ENCODE peak calls at places on chromosome 13, in five cellular contexts. One of them, this sample, is unnamed.

GRCh38 chr13:94121686-94122085 is 357.8 kb downstream of the DCT start:
- DNase-seq in body of pancreas: no peak
- DNase-seq in psoas muscle: no peak
- DNase-seq in Peyer's patch: peak
- DNase-seq in left ventricle myocardium inferior: no peak
- DNase-seq in this sample: no peak

GRCh38 chr13:92739306-92739818 is 487.2 kb upstream of the GPC6 start:
- DNase-seq in body of pancreas: no peak
- DNase-seq in psoas muscle: no peak
- DNase-seq in Peyer's patch: no peak
- DNase-seq in left ventricle myocardium inferior: no peak
- DNase-seq in this sample: no peak

GRCh38 chr13:30708541-30708940 is 26.8 kb upstream of the ALOX5AP start:
- DNase-seq in body of pancreas: no peak
- DNase-seq in psoas muscle: no peak
- DNase-seq in Peyer's patch: no peak
- DNase-seq in left ventricle myocardium inferior: no peak
- DNase-seq in this sample: no peak

GRCh38 chr13:110089100-110089499 is 217.9 kb downstream of the COL4A1 start:
- DNase-seq in body of pancreas: no peak
- DNase-seq in psoas muscle: no peak
- DNase-seq in Peyer's patch: no peak
- DNase-seq in left ventricle myocardium inferior: no peak
- DNase-seq in this sample: no peak

GRCh38 chr13:40772765-40773473 is 1.9 kb upstream of the MRPS31 start:
- DNase-seq in body of pancreas: no peak
- DNase-seq in psoas muscle: no peak
- DNase-seq in Peyer's patch: no peak
- DNase-seq in left ventricle myocardium inferior: no peak
- DNase-seq in this sample: no peak

GRCh38 chr13:94886191-94886590 is 173.8 kb upstream of the SOX21 start:
- DNase-seq in body of pancreas: no peak
- DNase-seq in psoas muscle: no peak
- DNase-seq in Peyer's patch: no peak
- DNase-seq in left ventricle myocardium inferior: no peak
- DNase-seq in this sample: no peak

GRCh38 chr13:110014719-110015118 is 228.3 kb upstream of the IRS2 start:
- DNase-seq in body of pancreas: peak
- DNase-seq in psoas muscle: no peak
- DNase-seq in Peyer's patch: no peak
- DNase-seq in left ventricle myocardium inferior: no peak
- DNase-seq in this sample: peak

GRCh38 chr13:101144808-101145419 is 271.4 kb downstream of the NALCN start:
- DNase-seq in body of pancreas: no peak
- DNase-seq in psoas muscle: no peak
- DNase-seq in Peyer's patch: no peak
- DNase-seq in left ventricle myocardium inferior: no peak
- DNase-seq in this sample: peak

GRCh38 chr13:27533155-27533643 is 82.8 kb upstream of the MTIF3 start:
- DNase-seq in body of pancreas: peak
- DNase-seq in psoas muscle: peak
- DNase-seq in Peyer's patch: peak
- DNase-seq in left ventricle myocardium inferior: peak
- DNase-seq in this sample: peak

GRCh38 chr13:59480398-59480797 is 683.3 kb downstream of the DIAPH3 start:
- DNase-seq in body of pancreas: no peak
- DNase-seq in psoas muscle: no peak
- DNase-seq in Peyer's patch: no peak
- DNase-seq in left ventricle myocardium inferior: no peak
- DNase-seq in this sample: no peak

GRCh38 chr13:21240586-21240985 is 64.1 kb downstream of the MRPL57 start:
- DNase-seq in body of pancreas: no peak
- DNase-seq in psoas muscle: no peak
- DNase-seq in Peyer's patch: no peak
- DNase-seq in left ventricle myocardium inferior: no peak
- DNase-seq in this sample: no peak

GRCh38 chr13:109744512-109745051 is 41.8 kb downstream of the IRS2 start:
- DNase-seq in body of pancreas: peak
- DNase-seq in psoas muscle: peak
- DNase-seq in Peyer's patch: peak
- DNase-seq in left ventricle myocardium inferior: peak
- DNase-seq in this sample: no peak

GRCh38 chr13:40318366-40318765 is 348.1 kb downstream of the FOXO1 start:
- DNase-seq in body of pancreas: peak
- DNase-seq in psoas muscle: peak
- DNase-seq in Peyer's patch: no peak
- DNase-seq in left ventricle myocardium inferior: peak
- DNase-seq in this sample: peak

GRCh38 chr13:43411211-43411610 is 375.6 kb downstream of the ENOX1 start:
- DNase-seq in body of pancreas: no peak
- DNase-seq in psoas muscle: no peak
- DNase-seq in Peyer's patch: no peak
- DNase-seq in left ventricle myocardium inferior: no peak
- DNase-seq in this sample: no peak

GRCh38 chr13:39100996-39101751 is 62.9 kb downstream of the NHLRC3 start:
- DNase-seq in body of pancreas: no peak
- DNase-seq in psoas muscle: no peak
- DNase-seq in Peyer's patch: no peak
- DNase-seq in left ventricle myocardium inferior: no peak
- DNase-seq in this sample: no peak

GRCh38 chr13:29849071-29849541 is 1.3 kb downstream of the UBL3 start:
- DNase-seq in body of pancreas: peak
- DNase-seq in psoas muscle: no peak
- DNase-seq in Peyer's patch: peak
- DNase-seq in left ventricle myocardium inferior: no peak
- DNase-seq in this sample: no peak

GRCh38 chr13:74674701-74675100 is 540.5 kb upstream of the KLF12 start:
- DNase-seq in body of pancreas: no peak
- DNase-seq in psoas muscle: no peak
- DNase-seq in Peyer's patch: no peak
- DNase-seq in left ventricle myocardium inferior: no peak
- DNase-seq in this sample: no peak

GRCh38 chr13:93867481-93867880 is 612.0 kb downstream of the DCT start:
- DNase-seq in body of pancreas: no peak
- DNase-seq in psoas muscle: no peak
- DNase-seq in Peyer's patch: no peak
- DNase-seq in left ventricle myocardium inferior: no peak
- DNase-seq in this sample: no peak

GRCh38 chr13:108662528-108662927 is 33.1 kb downstream of the MYO16 start:
- DNase-seq in body of pancreas: no peak
- DNase-seq in psoas muscle: no peak
- DNase-seq in Peyer's patch: no peak
- DNase-seq in left ventricle myocardium inferior: no peak
- DNase-seq in this sample: no peak

GRCh38 chr13:48797127-48797526 is 143.4 kb downstream of the CYSLTR2 start:
- DNase-seq in body of pancreas: no peak
- DNase-seq in psoas muscle: no peak
- DNase-seq in Peyer's patch: no peak
- DNase-seq in left ventricle myocardium inferior: no peak
- DNase-seq in this sample: no peak

GRCh38 chr13:80374453-80374852 is 33.5 kb upstream of the SPRY2 start:
- DNase-seq in body of pancreas: no peak
- DNase-seq in psoas muscle: peak
- DNase-seq in Peyer's patch: no peak
- DNase-seq in left ventricle myocardium inferior: peak
- DNase-seq in this sample: no peak

GRCh38 chr13:29104461-29104860 is 284.3 kb downstream of the MTUS2 start:
- DNase-seq in body of pancreas: no peak
- DNase-seq in psoas muscle: no peak
- DNase-seq in Peyer's patch: no peak
- DNase-seq in left ventricle myocardium inferior: no peak
- DNase-seq in this sample: no peak

GRCh38 chr13:43307921-43308433 is 284.6 kb downstream of the DNAJC15 start:
- DNase-seq in body of pancreas: peak
- DNase-seq in psoas muscle: peak
- DNase-seq in Peyer's patch: peak
- DNase-seq in left ventricle myocardium inferior: peak
- DNase-seq in this sample: peak

GRCh38 chr13:110057052-110057451 is 249.9 kb downstream of the COL4A1 start:
- DNase-seq in body of pancreas: no peak
- DNase-seq in psoas muscle: no peak
- DNase-seq in Peyer's patch: no peak
- DNase-seq in left ventricle myocardium inferior: no peak
- DNase-seq in this sample: no peak

GRCh38 chr13:44680746-44681355 is 104.7 kb upstream of the TSC22D1 start:
- DNase-seq in body of pancreas: no peak
- DNase-seq in psoas muscle: no peak
- DNase-seq in Peyer's patch: no peak
- DNase-seq in left ventricle myocardium inferior: no peak
- DNase-seq in this sample: no peak

GRCh38 chr13:96686286-96686685 is 308.0 kb downstream of the OXGR1 start:
- DNase-seq in body of pancreas: no peak
- DNase-seq in psoas muscle: no peak
- DNase-seq in Peyer's patch: no peak
- DNase-seq in left ventricle myocardium inferior: no peak
- DNase-seq in this sample: no peak

GRCh38 chr13:27997904-27998522 is 9.5 kb upstream of the URAD start:
- DNase-seq in body of pancreas: peak
- DNase-seq in psoas muscle: no peak
- DNase-seq in Peyer's patch: peak
- DNase-seq in left ventricle myocardium inferior: peak
- DNase-seq in this sample: no peak

GRCh38 chr13:63209330-63210017 is 1793.8 kb upstream of the PCDH20 start:
- DNase-seq in body of pancreas: no peak
- DNase-seq in psoas muscle: no peak
- DNase-seq in Peyer's patch: no peak
- DNase-seq in left ventricle myocardium inferior: no peak
- DNase-seq in this sample: no peak

GRCh38 chr13:30569901-30570576 is 47.7 kb upstream of the USPL1 start:
- DNase-seq in body of pancreas: no peak
- DNase-seq in psoas muscle: peak
- DNase-seq in Peyer's patch: no peak
- DNase-seq in left ventricle myocardium inferior: no peak
- DNase-seq in this sample: peak

GRCh38 chr13:28820099-28821051 is at the start of gene MTUS2:
- DNase-seq in body of pancreas: no peak
- DNase-seq in psoas muscle: no peak
- DNase-seq in Peyer's patch: no peak
- DNase-seq in left ventricle myocardium inferior: no peak
- DNase-seq in this sample: no peak

GRCh38 chr13:102555914-102556553 is 40.8 kb upstream of the TPP2 start:
- DNase-seq in body of pancreas: no peak
- DNase-seq in psoas muscle: no peak
- DNase-seq in Peyer's patch: no peak
- DNase-seq in left ventricle myocardium inferior: no peak
- DNase-seq in this sample: peak

GRCh38 chr13:48975101-48975925 is at the start of gene FNDC3A:
- DNase-seq in body of pancreas: peak
- DNase-seq in psoas muscle: peak
- DNase-seq in Peyer's patch: peak
- DNase-seq in left ventricle myocardium inferior: peak
- DNase-seq in this sample: peak

GRCh38 chr13:75236774-75237173 is 245.2 kb downstream of the TBC1D4 start:
- DNase-seq in body of pancreas: no peak
- DNase-seq in psoas muscle: no peak
- DNase-seq in Peyer's patch: no peak
- DNase-seq in left ventricle myocardium inferior: no peak
- DNase-seq in this sample: no peak

GRCh38 chr13:87331178-87331577 is 340.0 kb upstream of the SLITRK5 start:
- DNase-seq in body of pancreas: no peak
- DNase-seq in psoas muscle: no peak
- DNase-seq in Peyer's patch: no peak
- DNase-seq in left ventricle myocardium inferior: no peak
- DNase-seq in this sample: peak

GRCh38 chr13:27975579-27976361 is 6.7 kb upstream of the CDX2 start:
- DNase-seq in body of pancreas: no peak
- DNase-seq in psoas muscle: no peak
- DNase-seq in Peyer's patch: peak
- DNase-seq in left ventricle myocardium inferior: no peak
- DNase-seq in this sample: no peak

GRCh38 chr13:99656092-99656745 is 154.9 kb downstream of the TM9SF2 start:
- DNase-seq in body of pancreas: peak
- DNase-seq in psoas muscle: peak
- DNase-seq in Peyer's patch: peak
- DNase-seq in left ventricle myocardium inferior: peak
- DNase-seq in this sample: peak

GRCh38 chr13:99656843-99657506 is 155.7 kb downstream of the TM9SF2 start:
- DNase-seq in body of pancreas: no peak
- DNase-seq in psoas muscle: no peak
- DNase-seq in Peyer's patch: no peak
- DNase-seq in left ventricle myocardium inferior: no peak
- DNase-seq in this sample: no peak

GRCh38 chr13:99658266-99658991 is 157.2 kb downstream of the TM9SF2 start:
- DNase-seq in body of pancreas: no peak
- DNase-seq in psoas muscle: peak
- DNase-seq in Peyer's patch: peak
- DNase-seq in left ventricle myocardium inferior: peak
- DNase-seq in this sample: no peak

GRCh38 chr13:99659234-99659633 is 158.0 kb downstream of the TM9SF2 start:
- DNase-seq in body of pancreas: no peak
- DNase-seq in psoas muscle: no peak
- DNase-seq in Peyer's patch: no peak
- DNase-seq in left ventricle myocardium inferior: no peak
- DNase-seq in this sample: no peak

GRCh38 chr13:99657848-99658265 is 156.6 kb downstream of the TM9SF2 start:
- DNase-seq in body of pancreas: no peak
- DNase-seq in psoas muscle: peak
- DNase-seq in Peyer's patch: peak
- DNase-seq in left ventricle myocardium inferior: peak
- DNase-seq in this sample: no peak
- H3K27ac ChIP-seq in body of pancreas: peak
- H3K27ac ChIP-seq in psoas muscle: peak
- H3K27ac ChIP-seq in Peyer's patch: peak
- H3K27ac ChIP-seq in left ventricle myocardium inferior: peak
- H3K27ac ChIP-seq in this sample: no peak

GRCh38 chr13:72431981-72432617 is 295.3 kb downstream of the MZT1 start:
- DNase-seq in body of pancreas: no peak
- DNase-seq in psoas muscle: no peak
- DNase-seq in Peyer's patch: no peak
- DNase-seq in left ventricle myocardium inferior: no peak
- DNase-seq in this sample: no peak
- TF ChIP-seq CTCF in body of pancreas: no peak
- TF ChIP-seq CTCF in psoas muscle: no peak
- TF ChIP-seq CTCF in Peyer's patch: no peak
- TF ChIP-seq CTCF in left ventricle myocardium inferior: no peak
- TF ChIP-seq CTCF in this sample: no peak

GRCh38 chr13:41960700-41961697 is at the start of gene VWA8:
- DNase-seq in body of pancreas: peak
- DNase-seq in psoas muscle: peak
- DNase-seq in Peyer's patch: peak
- DNase-seq in left ventricle myocardium inferior: peak
- DNase-seq in this sample: peak

GRCh38 chr13:41960195-41960699 is 662 bp downstream of the VWA8 start:
- DNase-seq in body of pancreas: no peak
- DNase-seq in psoas muscle: no peak
- DNase-seq in Peyer's patch: peak
- DNase-seq in left ventricle myocardium inferior: no peak
- DNase-seq in this sample: peak

GRCh38 chr13:41966671-41967070 is 5.8 kb upstream of the VWA8 start:
- DNase-seq in body of pancreas: no peak
- DNase-seq in psoas muscle: no peak
- DNase-seq in Peyer's patch: no peak
- DNase-seq in left ventricle myocardium inferior: no peak
- DNase-seq in this sample: no peak

GRCh38 chr13:41962994-41963393 is 2.1 kb upstream of the VWA8 start:
- DNase-seq in body of pancreas: no peak
- DNase-seq in psoas muscle: no peak
- DNase-seq in Peyer's patch: no peak
- DNase-seq in left ventricle myocardium inferior: no peak
- DNase-seq in this sample: peak
- H3K27ac ChIP-seq in body of pancreas: no peak
- H3K27ac ChIP-seq in psoas muscle: no peak
- H3K27ac ChIP-seq in Peyer's patch: no peak
- H3K27ac ChIP-seq in left ventricle myocardium inferior: no peak
- H3K27ac ChIP-seq in this sample: peak

GRCh38 chr13:50634339-50634738 is 209.2 kb downstream of the DLEU7 start:
- DNase-seq in body of pancreas: no peak
- DNase-seq in psoas muscle: no peak
- DNase-seq in Peyer's patch: no peak
- DNase-seq in left ventricle myocardium inferior: no peak
- DNase-seq in this sample: no peak
- TF ChIP-seq CTCF in body of pancreas: no peak
- TF ChIP-seq CTCF in psoas muscle: no peak
- TF ChIP-seq CTCF in Peyer's patch: no peak
- TF ChIP-seq CTCF in left ventricle myocardium inferior: no peak
- TF ChIP-seq CTCF in this sample: no peak

This sample was measured in RWPE1.